ENCODE peak calls at places on chromosomes 3 and 15, in four cellular contexts. M is cardiac muscle cell, E is PC-3, B is cardiac septum. S is an unnamed sample.
A peak's percentile ranks its signal among the peaks of the same experiment; 100 is the strongest.

GRCh38 chr15:43762824-43763223 is 13.9 kb downstream of the ELL3 start:
- DNase-seq in E (no peak), M (no peak), B (no peak), S (no peak)

GRCh38 chr15:92803852-92804609 is 96.1 kb upstream of the CHD2 start:
- DNase-seq in B (peak; percentile 87), E (peak; percentile 99), M (no peak), S (peak; percentile 100)

GRCh38 chr3:64105816-64106215 is 82.5 kb upstream of the PSMD6 start:
- DNase-seq in E (peak; percentile 19), B (no peak), M (no peak), S (no peak)

GRCh38 chr3:105274536-105274935 is 92.2 kb upstream of the ALCAM start:
- DNase-seq in M (no peak), E (peak; percentile 74), B (no peak), S (no peak)

GRCh38 chr3:141875893-141876380 is 506 bp upstream of the ATP1B3 start:
- DNase-seq in M (peak; percentile 74), B (peak; percentile 84), E (no peak), S (peak; percentile 61)

GRCh38 chr3:112958749-112959560 is 15.9 kb downstream of the CD200R1 start:
- DNase-seq in M (no peak), B (no peak), E (no peak), S (no peak)

GRCh38 chr15:99613887-99614642 is 48.3 kb downstream of the MEF2A start:
- DNase-seq in M (no peak), B (no peak), E (no peak), S (peak; percentile 81)

GRCh38 chr3:82001276-82001953 is 240.0 kb upstream of the GBE1 start:
- DNase-seq in M (no peak), B (no peak), E (no peak), S (no peak)

GRCh38 chr3:194720048-194720447 is 34.4 kb downstream of the FAM43A start:
- DNase-seq in E (no peak), B (no peak), M (no peak), S (no peak)

GRCh38 chr3:103977417-103977816 is 1389.3 kb upstream of the ALCAM start:
- DNase-seq in E (no peak), B (no peak), M (no peak), S (no peak)

GRCh38 chr15:51030649-51031316 is 63.9 kb downstream of the TNFAIP8L3 start:
- DNase-seq in M (no peak), B (no peak), E (peak; percentile 92), S (peak; percentile 84)

GRCh38 chr3:100169186-100169585 is 54.9 kb upstream of the FILIP1L start:
- DNase-seq in M (peak; percentile 33), E (no peak), B (no peak), S (no peak)

GRCh38 chr15:40693904-40694705 is 869 bp upstream of the RAD51 start:
- DNase-seq in E (peak; percentile 6), M (no peak), B (no peak), S (no peak)

GRCh38 chr3:134378384-134378783 is 4.1 kb upstream of the AMOTL2 start:
- DNase-seq in B (peak; percentile 75), M (peak; percentile 77), E (peak; percentile 35), S (peak; percentile 61)

GRCh38 chr15:65212097-65212496 is 824 bp upstream of the CILP start:
- DNase-seq in B (no peak), M (peak; percentile 36), E (no peak), S (peak; percentile 30)

GRCh38 chr3:106518516-106518915 is 649.7 kb upstream of the CBLB start:
- DNase-seq in E (peak; percentile 84), M (no peak), B (no peak), S (peak; percentile 24)